ENCODE peak calls at places on chromosomes 16 and 17, in six cellular contexts. V is nephron progenitor cell, Y is pulmonary artery endothelial cell, B is astrocyte of the spinal cord, E is M059J, X is cardiac muscle cell. W is an unnamed sample.

GRCh38 chr17:6558276-6558675 is 1.9 kb upstream of the PITPNM3 start:
- DNase-seq in V (no peak), Y (no peak), B (no peak), E (no peak), X (no peak), W (no peak)

GRCh38 chr16:19113577-19114358 is at the start of gene ITPRIPL2:
- DNase-seq in V (peak), Y (peak), B (peak), E (peak), X (peak), W (peak)

GRCh38 chr17:68972119-68972704 is 17.0 kb upstream of the ABCA8 start:
- DNase-seq in V (no peak), Y (no peak), B (peak), E (peak), X (peak), W (peak)

GRCh38 chr16:85930321-85930720 is 31.4 kb downstream of the IRF8 start:
- DNase-seq in V (no peak), Y (no peak), B (no peak), E (no peak), X (no peak), W (no peak)

GRCh38 chr16:7596285-7596684 is 263.6 kb downstream of the RBFOX1 start:
- DNase-seq in V (no peak), Y (no peak), B (no peak), E (no peak), X (no peak), W (no peak)

GRCh38 chr17:39739020-39739884 is 1.5 kb downstream of the GRB7 start:
- DNase-seq in V (peak), Y (no peak), B (no peak), E (peak), X (no peak), W (no peak)

GRCh38 chr17:74795327-74796020 is 19.3 kb upstream of the NAT9 start:
- DNase-seq in V (no peak), Y (no peak), B (no peak), E (no peak), X (no peak), W (no peak)

GRCh38 chr17:28008526-28008925 is 34.0 kb upstream of the NLK start:
- DNase-seq in V (peak), Y (peak), B (peak), E (peak), X (peak), W (no peak)

GRCh38 chr16:26651464-26651863 is 415.3 kb upstream of the C16orf82 start:
- DNase-seq in V (no peak), Y (no peak), B (no peak), E (no peak), X (no peak), W (no peak)

GRCh38 chr17:63696381-63696961 is 3.5 kb downstream of the LIMD2 start:
- DNase-seq in V (peak), Y (no peak), B (peak), E (peak), X (peak), W (peak)

GRCh38 chr17:35804658-35805192 is 4.6 kb upstream of the TAF15 start:
- DNase-seq in V (peak), Y (peak), B (peak), E (peak), X (peak), W (peak)

GRCh38 chr16:27311449-27311831 is 2.3 kb upstream of the IL4R start:
- DNase-seq in V (no peak), Y (no peak), B (no peak), E (no peak), X (peak), W (no peak)

W was measured in GM13977.